ENCODE peak calls at places on chromosomes 12 and 14, in five cellular contexts. G is left ventricle myocardium inferior, L is PC-3, D is GM23338, Q is adrenal gland. P is an unnamed sample.

GRCh38 chr12:129844662-129845061 is 59.2 kb downstream of the TMEM132D start:
- DNase-seq in G (no peak), L (no peak), D (no peak), Q (no peak), P (no peak)

GRCh38 chr12:46219892-46220655 is 48.8 kb downstream of the SLC38A1 start:
- DNase-seq in G (no peak), L (peak; percentile 89), D (no peak), Q (no peak), P (peak; percentile 92)

GRCh38 chr14:75823334-75823733 is 158.5 kb downstream of the TGFB3 start:
- DNase-seq in G (no peak), L (no peak), D (no peak), Q (no peak), P (no peak)

GRCh38 chr12:51592034-51592705 is 1.1 kb downstream of the SCN8A start:
- DNase-seq in G (no peak), L (peak; percentile 75), D (peak; percentile 65), Q (no peak), P (no peak)

GRCh38 chr12:52865090-52865944 is 16.5 kb upstream of the KRT78 start:
- DNase-seq in G (peak; percentile 48), L (peak; percentile 87), D (peak; percentile 93), Q (peak; percentile 72), P (peak; percentile 79)

GRCh38 chr12:52670506-52670905 is 9.7 kb downstream of the KRT1 start:
- DNase-seq in G (no peak), L (no peak), D (no peak), Q (no peak), P (no peak)

GRCh38 chr12:121748218-121748570 is 35.6 kb downstream of the TMEM120B start:
- DNase-seq in G (no peak), L (no peak), D (peak; percentile 41), Q (no peak), P (no peak)

GRCh38 chr12:53659011-53659551 is 16.8 kb downstream of the ATP5MC2 start:
- DNase-seq in G (no peak), L (peak; percentile 95), D (peak; percentile 49), Q (no peak), P (peak; percentile 37)

GRCh38 chr14:21383848-21384493 is at the start of gene SUPT16H:
- DNase-seq in G (peak; percentile 96), L (peak; percentile 95), D (peak; percentile 99), Q (peak; percentile 97), P (peak; percentile 87)

GRCh38 chr14:23091294-23092225 is 3.4 kb downstream of the ACIN1 start:
- DNase-seq in G (no peak), L (no peak), D (no peak), Q (no peak), P (no peak)

GRCh38 chr12:133203344-133204263 is 22.3 kb downstream of the ZNF268 start:
- DNase-seq in G (no peak), L (no peak), D (peak; percentile 18), Q (no peak), P (no peak)
- H3K4me3 ChIP-seq in G (no peak overlapping the region), L (no peak overlapping the region), D (peak overlapping the region; percentile 19), Q (no peak overlapping the region), P (no peak overlapping the region)

GRCh38 chr14:99274346-99275221 is 2.6 kb upstream of the BCL11B start:
- DNase-seq in G (peak; percentile 23), L (peak; percentile 55), D (peak; percentile 96), Q (peak; percentile 72), P (peak; percentile 77)
- TF ChIP-seq CTCF in G (peak; percentile 26), L (peak; percentile 36), D (peak; percentile 82), Q (no peak), P (peak; percentile 58)

GRCh38 chr12:113500662-113501435 is 29.2 kb upstream of the LHX5 start:
- DNase-seq in G (no peak), L (no peak), D (peak; percentile 85), Q (no peak), P (no peak)

GRCh38 chr12:113498490-113498889 is 26.8 kb upstream of the LHX5 start:
- DNase-seq in G (no peak), L (no peak), D (no peak), Q (no peak), P (no peak)

GRCh38 chr12:113497709-113498108 is 26.0 kb upstream of the LHX5 start:
- DNase-seq in G (no peak), L (no peak), D (no peak), Q (no peak), P (no peak)
- H3K27me3 ChIP-seq in G (peaks cover 93% of the 10 kb centered on the region), L (peaks cover 53% of the 10 kb centered on the region), D (no peaks in the 10 kb centered on the region), Q (peaks cover 23% of the 10 kb centered on the region), P (no peaks in the 10 kb centered on the region)

DNA sequence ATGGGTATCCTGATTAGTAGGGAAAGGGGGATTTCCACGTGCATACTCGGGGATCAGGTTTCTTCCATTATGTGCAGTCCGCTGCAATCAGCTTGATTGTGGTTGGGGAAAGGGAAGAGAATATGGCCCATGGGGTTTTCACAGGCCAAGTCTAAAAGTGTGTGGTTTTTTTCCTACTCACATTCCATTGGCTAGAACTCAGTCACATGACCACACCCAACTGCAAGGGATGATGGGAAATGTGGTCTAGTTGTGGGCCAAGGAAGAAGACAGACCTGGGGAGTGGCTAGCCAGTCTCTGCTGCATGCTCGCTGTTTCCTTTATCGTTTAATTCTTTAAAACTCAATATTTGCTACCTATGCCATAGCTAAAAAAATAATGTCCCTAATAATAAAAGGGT is 105.0 kb downstream of the PRIMA1 start:
- DNase-seq in G (no peak), L (no peak), D (peak; percentile 79), Q (no peak), P (peak; percentile 3)
- H3K4me3 ChIP-seq in G (no peak overlapping the region), L (no peak overlapping the region), D (no peak overlapping the region), Q (no peak overlapping the region), P (no peak overlapping the region)

GRCh38 chr12:109097435-109098141 is at the start of gene UNG:
- DNase-seq in G (peak; percentile 98), L (peak; percentile 98), D (peak; percentile 98), Q (peak; percentile 99), P (peak; percentile 82)
- TF ChIP-seq CTCF in G (no peak), L (no peak), D (no peak), Q (no peak), P (no peak)

GRCh38 chr14:91350483-91350812 is 67.2 kb downstream of the CCDC88C start:
- DNase-seq in G (no peak), L (no peak), D (no peak), Q (no peak), P (no peak)

GRCh38 chr14:91350813-91351507 is 66.7 kb downstream of the CCDC88C start:
- DNase-seq in G (no peak), L (no peak), D (no peak), Q (no peak), P (peak; percentile 62)

GRCh38 chr14:91351508-91351853 is 66.1 kb downstream of the CCDC88C start:
- DNase-seq in G (no peak), L (no peak), D (no peak), Q (no peak), P (no peak)

GRCh38 chr14:91352696-91353692 is 64.6 kb downstream of the CCDC88C start:
- DNase-seq in G (no peak), L (no peak), D (no peak), Q (no peak), P (no peak)

DNA sequence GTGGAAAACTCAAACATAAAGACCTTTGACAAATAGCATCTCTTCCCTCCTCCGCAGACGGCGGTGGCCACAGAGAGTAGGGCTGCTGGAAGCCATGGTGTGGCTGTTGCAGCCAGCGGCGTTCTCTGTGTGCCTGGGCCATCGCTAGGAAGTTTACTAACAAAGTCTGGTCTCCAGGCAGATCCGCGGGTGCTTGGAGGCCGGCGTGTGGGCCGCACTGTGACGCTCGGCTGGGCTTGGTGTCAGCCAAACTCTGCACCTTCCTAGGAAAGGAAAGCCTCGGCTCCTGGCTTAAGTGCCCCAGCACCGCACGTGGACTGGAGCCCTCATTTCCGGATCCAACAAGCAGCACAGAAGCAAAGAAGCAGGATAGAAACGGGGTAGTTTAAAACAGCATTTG is 65.5 kb downstream of the CCDC88C start:
- DNase-seq in G (peak; percentile 68), L (no peak), D (peak; percentile 58), Q (no peak), P (no peak)
- H3K27me3 ChIP-seq in G (peaks cover 23% of the 10 kb centered on the region), L (no peaks in the 10 kb centered on the region), D (no peaks in the 10 kb centered on the region), Q (no peaks in the 10 kb centered on the region), P (no peaks in the 10 kb centered on the region)

GRCh38 chr14:61471297-61471980 is 150.1 kb downstream of the PRKCH start:
- DNase-seq in G (no peak), L (no peak), D (no peak), Q (no peak), P (no peak)
- H3K4me3 ChIP-seq in G (peak overlapping the region; percentile 52), L (peak overlapping the region; percentile 68), D (no peak overlapping the region), Q (no peak overlapping the region), P (no peak overlapping the region)

GRCh38 chr14:103123128-103123633 is at the start of gene TNFAIP2:
- DNase-seq in G (peak; percentile 79), L (no peak), D (peak; percentile 85), Q (peak; percentile 75), P (no peak)

GRCh38 chr14:103122578-103123127 is 608 bp upstream of the TNFAIP2 start:
- DNase-seq in G (peak; percentile 48), L (no peak), D (no peak), Q (peak; percentile 67), P (no peak)

GRCh38 chr14:103125098-103126070 is 2.1 kb downstream of the TNFAIP2 start:
- DNase-seq in G (peak; percentile 12), L (no peak), D (no peak), Q (no peak), P (no peak)

GRCh38 chr14:103124501-103125001 is 1.3 kb downstream of the TNFAIP2 start:
- DNase-seq in G (peak; percentile 14), L (no peak), D (no peak), Q (no peak), P (no peak)

GRCh38 chr14:103123634-103124500 is 606 bp downstream of the TNFAIP2 start:
- DNase-seq in G (peak; percentile 68), L (peak; percentile 44), D (peak; percentile 70), Q (peak; percentile 75), P (no peak)
- TF ChIP-seq CTCF in G (peak; percentile 58), L (peak; percentile 59), D (peak; percentile 73), Q (peak; percentile 44), P (peak; percentile 33)

P was measured in bronchial epithelial cell.